ENCODE peak calls at places on chromosome 3, in five cellular contexts. Y is GM23338, G is neural crest cell, N is H9, Q is mesenteric fat pad. L is an unnamed sample.

GRCh38 chr3:13575459-13576061 is 26.6 kb downstream of the FBLN2 start:
- DNase-seq in Y (no peak), G (no peak), N (no peak), Q (no peak), L (no peak)

GRCh38 chr3:143820466-143821221 is 27.6 kb downstream of the SLC9A9 start:
- DNase-seq in Y (no peak), G (no peak), N (no peak), Q (no peak), L (no peak)

GRCh38 chr3:71725279-71725991 is at the start of gene EIF4E3:
- DNase-seq in Y (peak), G (peak), N (peak), Q (no peak), L (peak)

GRCh38 chr3:17655743-17656142 is 86.7 kb downstream of the TBC1D5 start:
- DNase-seq in Y (no peak), G (no peak), N (no peak), Q (no peak), L (no peak)

GRCh38 chr3:152127058-152127457 is 141.7 kb upstream of the MBNL1 start:
- DNase-seq in Y (no peak), G (no peak), N (no peak), Q (no peak), L (no peak)

GRCh38 chr3:56408761-56409196 is 59.5 kb downstream of the ERC2 start:
- DNase-seq in Y (peak), G (no peak), N (peak), Q (no peak), L (no peak)

GRCh38 chr3:157263027-157263426 is 103.1 kb upstream of the CCNL1 start:
- DNase-seq in Y (no peak), G (no peak), N (no peak), Q (no peak), L (no peak)

GRCh38 chr3:46659285-46659684 is 34.2 kb downstream of the ALS2CL start:
- DNase-seq in Y (peak), G (no peak), N (peak), Q (no peak), L (no peak)

GRCh38 chr3:43062556-43063040 is 43.3 kb downstream of the POMGNT2 start:
- DNase-seq in Y (peak), G (no peak), N (no peak), Q (no peak), L (no peak)

GRCh38 chr3:71641669-71642068 is 58.1 kb upstream of the FOXP1 start:
- DNase-seq in Y (no peak), G (no peak), N (no peak), Q (no peak), L (no peak)

GRCh38 chr3:126995254-126995770 is 12.4 kb downstream of the PLXNA1 start:
- DNase-seq in Y (no peak), G (no peak), N (no peak), Q (no peak), L (no peak)

GRCh38 chr3:9298236-9298635 is 48.8 kb upstream of the SRGAP3 start:
- DNase-seq in Y (no peak), G (no peak), N (no peak), Q (no peak), L (no peak)

GRCh38 chr3:189272500-189273119 is 100.8 kb downstream of the TPRG1 start:
- DNase-seq in Y (peak), G (no peak), N (no peak), Q (no peak), L (no peak)

GRCh38 chr3:155572085-155572484 is 172.8 kb downstream of the PLCH1 start:
- DNase-seq in Y (no peak), G (no peak), N (no peak), Q (no peak), L (no peak)

GRCh38 chr3:84184937-84185336 is 773.9 kb upstream of the CADM2 start:
- DNase-seq in Y (no peak), G (no peak), N (no peak), Q (no peak), L (no peak)

GRCh38 chr3:51340311-51340829 is 44.7 kb upstream of the MANF start:
- DNase-seq in Y (peak), G (no peak), N (peak), Q (no peak), L (no peak)

GRCh38 chr3:49769926-49770325 is 16.4 kb downstream of the IP6K1 start:
- DNase-seq in Y (no peak), G (no peak), N (no peak), Q (no peak), L (no peak)

GRCh38 chr3:66276705-66277274 is 56.0 kb downstream of the SLC25A26 start:
- DNase-seq in Y (peak), G (peak), N (peak), Q (no peak), L (no peak)

GRCh38 chr3:76942096-76942495 is 97.8 kb upstream of the ROBO2 start:
- DNase-seq in Y (no peak), G (no peak), N (no peak), Q (no peak), L (no peak)

GRCh38 chr3:30644615-30645014 is 38.2 kb downstream of the TGFBR2 start:
- DNase-seq in Y (no peak), G (no peak), N (no peak), Q (no peak), L (no peak)

GRCh38 chr3:127454968-127455367 is 135.6 kb downstream of the TPRA1 start:
- DNase-seq in Y (no peak), G (no peak), N (peak), Q (peak), L (no peak)

GRCh38 chr3:123660276-123660675 is 75.4 kb upstream of the HACD2 start:
- DNase-seq in Y (no peak), G (no peak), N (no peak), Q (no peak), L (no peak)

GRCh38 chr3:105647047-105647446 is 221.8 kb downstream of the CBLB start:
- DNase-seq in Y (no peak), G (no peak), N (no peak), Q (no peak), L (no peak)

GRCh38 chr3:192063570-192063969 is 602.6 kb downstream of the PYDC2 start:
- DNase-seq in Y (peak), G (peak), N (peak), Q (no peak), L (no peak)

GRCh38 chr3:153273767-153274443 is 111.9 kb downstream of the RAP2B start:
- DNase-seq in Y (no peak), G (no peak), N (no peak), Q (no peak), L (no peak)

GRCh38 chr3:72042397-72043211 is 257.7 kb upstream of the PROK2 start:
- DNase-seq in Y (no peak), G (no peak), N (no peak), Q (no peak), L (no peak)

GRCh38 chr3:156680243-156680930 is 6.0 kb downstream of the TIPARP start:
- DNase-seq in Y (no peak), G (no peak), N (no peak), Q (no peak), L (no peak)

GRCh38 chr3:107988464-107989156 is 102.2 kb downstream of the CD47 start:
- DNase-seq in Y (no peak), G (no peak), N (no peak), Q (no peak), L (no peak)

GRCh38 chr3:16203031-16203430 is 28.6 kb downstream of the GALNT15 start:
- DNase-seq in Y (no peak), G (no peak), N (no peak), Q (no peak), L (no peak)

GRCh38 chr3:197306374-197307086 is 8.1 kb upstream of the DLG1 start:
- DNase-seq in Y (no peak), G (no peak), N (no peak), Q (no peak), L (no peak)

GRCh38 chr3:57130426-57131209 is 34.5 kb downstream of the IL17RD start:
- DNase-seq in Y (peak), G (peak), N (peak), Q (no peak), L (peak)

GRCh38 chr3:191070201-191070600 is 128.8 kb upstream of the OSTN start:
- DNase-seq in Y (no peak), G (no peak), N (no peak), Q (no peak), L (no peak)

GRCh38 chr3:188788621-188789081 is 383.1 kb upstream of the TPRG1 start:
- DNase-seq in Y (no peak), G (no peak), N (no peak), Q (no peak), L (no peak)

GRCh38 chr3:123586131-123586530 is 1.3 kb upstream of the HACD2 start:
- DNase-seq in Y (peak), G (peak), N (peak), Q (no peak), L (no peak)

GRCh38 chr3:134709563-134710312 is 58.9 kb upstream of the KY start:
- DNase-seq in Y (peak), G (no peak), N (no peak), Q (no peak), L (no peak)

GRCh38 chr3:51873876-51874275 is 1.5 kb downstream of the IQCF5 start:
- DNase-seq in Y (no peak), G (no peak), N (no peak), Q (no peak), L (no peak)

GRCh38 chr3:8777978-8778267 is 8.5 kb upstream of the OXTR start:
- DNase-seq in Y (no peak), G (no peak), N (no peak), Q (no peak), L (no peak)

GRCh38 chr3:149449799-149450198 is 24.7 kb upstream of the TM4SF4 start:
- DNase-seq in Y (peak), G (no peak), N (no peak), Q (no peak), L (no peak)

L was measured in coronary artery.